ENCODE peak calls at places on chromosomes 12 and 14, in eight cellular contexts. One of them, this sample, is unnamed.

GRCh38 chr14:71776463-71777359 is 155.5 kb upstream of the RGS6 start:
- DNase-seq in anterior cingulate cortex: no peak
- DNase-seq in nucleus accumbens: no peak
- DNase-seq in stimulated activated CD4-positive, alpha-beta T cell treated with anti-CD3 and anti-CD28 coated beads, Interleukin-15, amount 100 ng/mL, for 24 hours: peak
- DNase-seq in Caco-2: no peak
- DNase-seq in AG04450: no peak
- DNase-seq in body of pancreas: no peak
- DNase-seq in stimulated activated naive B cell treated with anti-CD40 and anti-IgM and Interleukin-4, amounts not matched to agents 10 μg/mL and 1 μg/mL and 100 μg/mL, for 72 hours: no peak
- DNase-seq in this sample: no peak

GRCh38 chr12:100789146-100789545 is 5.4 kb upstream of the ANO4 start:
- DNase-seq in stimulated activated naive B cell treated with anti-CD40 and anti-IgM and Interleukin-4, amounts not matched to agents 10 μg/mL and 1 μg/mL and 100 μg/mL, for 72 hours: no peak
- DNase-seq in anterior cingulate cortex: no peak
- DNase-seq in Caco-2: no peak
- DNase-seq in nucleus accumbens: no peak
- DNase-seq in body of pancreas: no peak
- DNase-seq in AG04450: no peak
- DNase-seq in stimulated activated CD4-positive, alpha-beta T cell treated with anti-CD3 and anti-CD28 coated beads, Interleukin-15, amount 100 ng/mL, for 24 hours: no peak
- DNase-seq in this sample: no peak

GRCh38 chr12:3107071-3107583 is 29.9 kb downstream of the TSPAN9 start:
- DNase-seq in Caco-2: no peak
- DNase-seq in stimulated activated naive B cell treated with anti-CD40 and anti-IgM and Interleukin-4, amounts not matched to agents 10 μg/mL and 1 μg/mL and 100 μg/mL, for 72 hours: no peak
- DNase-seq in anterior cingulate cortex: no peak
- DNase-seq in nucleus accumbens: no peak
- DNase-seq in body of pancreas: no peak
- DNase-seq in AG04450: no peak
- DNase-seq in stimulated activated CD4-positive, alpha-beta T cell treated with anti-CD3 and anti-CD28 coated beads, Interleukin-15, amount 100 ng/mL, for 24 hours: no peak
- DNase-seq in this sample: no peak

GRCh38 chr14:105049753-105050550 is 15.3 kb downstream of the GPR132 start:
- DNase-seq in body of pancreas: no peak
- DNase-seq in anterior cingulate cortex: no peak
- DNase-seq in Caco-2: no peak
- DNase-seq in stimulated activated naive B cell treated with anti-CD40 and anti-IgM and Interleukin-4, amounts not matched to agents 10 μg/mL and 1 μg/mL and 100 μg/mL, for 72 hours: no peak
- DNase-seq in nucleus accumbens: no peak
- DNase-seq in AG04450: no peak
- DNase-seq in stimulated activated CD4-positive, alpha-beta T cell treated with anti-CD3 and anti-CD28 coated beads, Interleukin-15, amount 100 ng/mL, for 24 hours: no peak
- DNase-seq in this sample: peak

GRCh38 chr12:112762753-112763152 is 28.8 kb upstream of the RPH3A start:
- DNase-seq in AG04450: no peak
- DNase-seq in Caco-2: peak
- DNase-seq in stimulated activated naive B cell treated with anti-CD40 and anti-IgM and Interleukin-4, amounts not matched to agents 10 μg/mL and 1 μg/mL and 100 μg/mL, for 72 hours: no peak
- DNase-seq in nucleus accumbens: no peak
- DNase-seq in stimulated activated CD4-positive, alpha-beta T cell treated with anti-CD3 and anti-CD28 coated beads, Interleukin-15, amount 100 ng/mL, for 24 hours: no peak
- DNase-seq in anterior cingulate cortex: no peak
- DNase-seq in body of pancreas: no peak
- DNase-seq in this sample: no peak

GRCh38 chr14:105092124-105092911 is 27.1 kb upstream of the GPR132 start:
- DNase-seq in Caco-2: peak
- DNase-seq in AG04450: no peak
- DNase-seq in body of pancreas: peak
- DNase-seq in stimulated activated CD4-positive, alpha-beta T cell treated with anti-CD3 and anti-CD28 coated beads, Interleukin-15, amount 100 ng/mL, for 24 hours: no peak
- DNase-seq in stimulated activated naive B cell treated with anti-CD40 and anti-IgM and Interleukin-4, amounts not matched to agents 10 μg/mL and 1 μg/mL and 100 μg/mL, for 72 hours: no peak
- DNase-seq in nucleus accumbens: no peak
- DNase-seq in anterior cingulate cortex: no peak
- DNase-seq in this sample: peak

GRCh38 chr12:56695327-56696101 is 7.4 kb upstream of the PTGES3 start:
- DNase-seq in nucleus accumbens: no peak
- DNase-seq in stimulated activated CD4-positive, alpha-beta T cell treated with anti-CD3 and anti-CD28 coated beads, Interleukin-15, amount 100 ng/mL, for 24 hours: no peak
- DNase-seq in Caco-2: no peak
- DNase-seq in AG04450: no peak
- DNase-seq in body of pancreas: no peak
- DNase-seq in stimulated activated naive B cell treated with anti-CD40 and anti-IgM and Interleukin-4, amounts not matched to agents 10 μg/mL and 1 μg/mL and 100 μg/mL, for 72 hours: no peak
- DNase-seq in anterior cingulate cortex: no peak
- DNase-seq in this sample: no peak

GRCh38 chr14:89339158-89339557 is 77.9 kb downstream of the FOXN3 start:
- DNase-seq in Caco-2: no peak
- DNase-seq in stimulated activated CD4-positive, alpha-beta T cell treated with anti-CD3 and anti-CD28 coated beads, Interleukin-15, amount 100 ng/mL, for 24 hours: no peak
- DNase-seq in anterior cingulate cortex: no peak
- DNase-seq in nucleus accumbens: no peak
- DNase-seq in AG04450: no peak
- DNase-seq in stimulated activated naive B cell treated with anti-CD40 and anti-IgM and Interleukin-4, amounts not matched to agents 10 μg/mL and 1 μg/mL and 100 μg/mL, for 72 hours: no peak
- DNase-seq in body of pancreas: no peak
- DNase-seq in this sample: no peak

GRCh38 chr14:94112513-94113060 is 2.1 kb downstream of the IFI27 start:
- DNase-seq in nucleus accumbens: no peak
- DNase-seq in stimulated activated CD4-positive, alpha-beta T cell treated with anti-CD3 and anti-CD28 coated beads, Interleukin-15, amount 100 ng/mL, for 24 hours: no peak
- DNase-seq in Caco-2: no peak
- DNase-seq in body of pancreas: no peak
- DNase-seq in anterior cingulate cortex: no peak
- DNase-seq in stimulated activated naive B cell treated with anti-CD40 and anti-IgM and Interleukin-4, amounts not matched to agents 10 μg/mL and 1 μg/mL and 100 μg/mL, for 72 hours: no peak
- DNase-seq in AG04450: no peak
- DNase-seq in this sample: no peak

GRCh38 chr12:50211392-50212070 is 44.4 kb upstream of the CERS5 start:
- DNase-seq in Caco-2: no peak
- DNase-seq in anterior cingulate cortex: no peak
- DNase-seq in stimulated activated CD4-positive, alpha-beta T cell treated with anti-CD3 and anti-CD28 coated beads, Interleukin-15, amount 100 ng/mL, for 24 hours: no peak
- DNase-seq in stimulated activated naive B cell treated with anti-CD40 and anti-IgM and Interleukin-4, amounts not matched to agents 10 μg/mL and 1 μg/mL and 100 μg/mL, for 72 hours: no peak
- DNase-seq in body of pancreas: no peak
- DNase-seq in AG04450: no peak
- DNase-seq in nucleus accumbens: no peak
- DNase-seq in this sample: no peak

GRCh38 chr12:68632486-68632885 is 21.8 kb downstream of the RAP1B start:
- DNase-seq in body of pancreas: no peak
- DNase-seq in AG04450: no peak
- DNase-seq in nucleus accumbens: no peak
- DNase-seq in anterior cingulate cortex: no peak
- DNase-seq in stimulated activated naive B cell treated with anti-CD40 and anti-IgM and Interleukin-4, amounts not matched to agents 10 μg/mL and 1 μg/mL and 100 μg/mL, for 72 hours: no peak
- DNase-seq in Caco-2: no peak
- DNase-seq in stimulated activated CD4-positive, alpha-beta T cell treated with anti-CD3 and anti-CD28 coated beads, Interleukin-15, amount 100 ng/mL, for 24 hours: no peak
- DNase-seq in this sample: no peak